ENCODE peak calls at places on chromosomes 16 and 17, in four cellular contexts. One of them, this sample, is unnamed.

GRCh38 chr16:3754304-3754703 is 37.0 kb upstream of the TRAP1 start:
- DNase-seq in activated CD8-positive, alpha-beta memory T cell treated with anti-CD3 and anti-CD28 coated beads, Interleukin-2, amount 50 U/mL, for 48 hours: no peak
- DNase-seq in H54: no peak
- DNase-seq in DMS153: no peak
- DNase-seq in this sample: no peak

GRCh38 chr17:74682442-74683190 is 30.1 kb downstream of the CD300LF start:
- DNase-seq in DMS153: no peak
- DNase-seq in activated CD8-positive, alpha-beta memory T cell treated with anti-CD3 and anti-CD28 coated beads, Interleukin-2, amount 50 U/mL, for 48 hours: no peak
- DNase-seq in H54: no peak
- DNase-seq in this sample: no peak

GRCh38 chr17:75155191-75155601 is 884 bp upstream of the JPT1 start:
- DNase-seq in H54: no peak
- DNase-seq in activated CD8-positive, alpha-beta memory T cell treated with anti-CD3 and anti-CD28 coated beads, Interleukin-2, amount 50 U/mL, for 48 hours: no peak
- DNase-seq in DMS153: no peak
- DNase-seq in this sample: no peak

GRCh38 chr16:72942021-72942420 is 105.9 kb downstream of the ZFHX3 start:
- DNase-seq in H54: no peak
- DNase-seq in DMS153: no peak
- DNase-seq in activated CD8-positive, alpha-beta memory T cell treated with anti-CD3 and anti-CD28 coated beads, Interleukin-2, amount 50 U/mL, for 48 hours: no peak
- DNase-seq in this sample: no peak

GRCh38 chr16:8866118-8866883 is 2.5 kb downstream of the CARHSP1 start:
- DNase-seq in H54: no peak
- DNase-seq in activated CD8-positive, alpha-beta memory T cell treated with anti-CD3 and anti-CD28 coated beads, Interleukin-2, amount 50 U/mL, for 48 hours: no peak
- DNase-seq in DMS153: no peak
- DNase-seq in this sample: peak

GRCh38 chr16:4733747-4734062 is 366 bp downstream of the ANKS3 start:
- DNase-seq in H54: no peak
- DNase-seq in DMS153: no peak
- DNase-seq in activated CD8-positive, alpha-beta memory T cell treated with anti-CD3 and anti-CD28 coated beads, Interleukin-2, amount 50 U/mL, for 48 hours: peak
- DNase-seq in this sample: no peak

GRCh38 chr17:39979021-39979660 is 1.5 kb upstream of the PSMD3 start:
- DNase-seq in activated CD8-positive, alpha-beta memory T cell treated with anti-CD3 and anti-CD28 coated beads, Interleukin-2, amount 50 U/mL, for 48 hours: no peak
- DNase-seq in H54: peak
- DNase-seq in DMS153: no peak
- DNase-seq in this sample: no peak

GRCh38 chr17:17505610-17506171 is 9.5 kb upstream of the RASD1 start:
- DNase-seq in H54: no peak
- DNase-seq in DMS153: no peak
- DNase-seq in activated CD8-positive, alpha-beta memory T cell treated with anti-CD3 and anti-CD28 coated beads, Interleukin-2, amount 50 U/mL, for 48 hours: no peak
- DNase-seq in this sample: no peak

GRCh38 chr17:311119-311848 is 41.3 kb downstream of the RPH3AL start:
- DNase-seq in activated CD8-positive, alpha-beta memory T cell treated with anti-CD3 and anti-CD28 coated beads, Interleukin-2, amount 50 U/mL, for 48 hours: no peak
- DNase-seq in DMS153: no peak
- DNase-seq in H54: no peak
- DNase-seq in this sample: no peak

GRCh38 chr16:78284957-78285434 is 185.5 kb downstream of the WWOX start:
- DNase-seq in activated CD8-positive, alpha-beta memory T cell treated with anti-CD3 and anti-CD28 coated beads, Interleukin-2, amount 50 U/mL, for 48 hours: no peak
- DNase-seq in H54: no peak
- DNase-seq in DMS153: no peak
- DNase-seq in this sample: no peak

GRCh38 chr16:27740496-27741201 is 190.7 kb downstream of the KATNIP start:
- DNase-seq in H54: no peak
- DNase-seq in DMS153: no peak
- DNase-seq in activated CD8-positive, alpha-beta memory T cell treated with anti-CD3 and anti-CD28 coated beads, Interleukin-2, amount 50 U/mL, for 48 hours: no peak
- DNase-seq in this sample: no peak

GRCh38 chr17:17269926-17270773 is 10.9 kb downstream of the COPS3 start:
- DNase-seq in H54: no peak
- DNase-seq in DMS153: no peak
- DNase-seq in activated CD8-positive, alpha-beta memory T cell treated with anti-CD3 and anti-CD28 coated beads, Interleukin-2, amount 50 U/mL, for 48 hours: no peak
- DNase-seq in this sample: no peak

GRCh38 chr17:19346351-19347255 is 15.9 kb downstream of the B9D1 start:
- DNase-seq in activated CD8-positive, alpha-beta memory T cell treated with anti-CD3 and anti-CD28 coated beads, Interleukin-2, amount 50 U/mL, for 48 hours: peak
- DNase-seq in DMS153: peak
- DNase-seq in H54: peak
- DNase-seq in this sample: peak

GRCh38 chr17:65683428-65683827 is 122.0 kb upstream of the AXIN2 start:
- DNase-seq in H54: no peak
- DNase-seq in DMS153: no peak
- DNase-seq in activated CD8-positive, alpha-beta memory T cell treated with anti-CD3 and anti-CD28 coated beads, Interleukin-2, amount 50 U/mL, for 48 hours: no peak
- DNase-seq in this sample: no peak

GRCh38 chr17:76560877-76561221 is 21.0 kb downstream of the PRCD start:
- DNase-seq in DMS153: no peak
- DNase-seq in activated CD8-positive, alpha-beta memory T cell treated with anti-CD3 and anti-CD28 coated beads, Interleukin-2, amount 50 U/mL, for 48 hours: no peak
- DNase-seq in H54: no peak
- DNase-seq in this sample: no peak

GRCh38 chr17:50947844-50948514 is 81.8 kb upstream of the TOB1 start:
- DNase-seq in activated CD8-positive, alpha-beta memory T cell treated with anti-CD3 and anti-CD28 coated beads, Interleukin-2, amount 50 U/mL, for 48 hours: peak
- DNase-seq in H54: no peak
- DNase-seq in DMS153: peak
- DNase-seq in this sample: peak